ENCODE peak calls at places on chromosomes 11 and 22, in nine cellular contexts. G, H, N, X, F, Z, V, L and M are unnamed samples.

GRCh38 chr11:14270690-14271542 is 88.1 kb downstream of the RRAS2 start:
- DNase-seq in X (no peak), N (no peak), G (peak; percentile 58), H (no peak), Z (no peak), L (no peak), V (no peak), F (no peak), M (no peak)

GRCh38 chr22:26588749-26589366 is 1.1 kb downstream of the TPST2 start:
- DNase-seq in L (no peak), V (no peak), N (no peak), F (no peak), H (no peak), X (no peak), Z (no peak), G (no peak), M (no peak)

GRCh38 chr11:130689222-130689908 is 226.9 kb downstream of the SNX19 start:
- DNase-seq in L (no peak), H (no peak), V (no peak), N (no peak), G (no peak), F (peak; percentile 68), Z (no peak), X (no peak), M (no peak)

GRCh38 chr22:31173386-31174145 is 13.6 kb downstream of the RNF185 start:
- DNase-seq in N (no peak), X (no peak), G (peak; percentile 25), F (peak; percentile 65), Z (peak; percentile 83), L (peak; percentile 32), H (no peak), V (no peak), M (peak; percentile 90)

GRCh38 chr11:1198766-1199688 is 23.8 kb upstream of the MUC5B start:
- DNase-seq in N (peak; percentile 15), Z (no peak), F (no peak), G (no peak), H (no peak), L (no peak), X (peak; percentile 9), V (no peak), M (no peak)

GRCh38 chr22:43849731-43850130 is 12.6 kb downstream of the SULT4A1 start:
- DNase-seq in V (no peak), L (no peak), H (no peak), N (no peak), X (no peak), G (no peak), Z (no peak), F (no peak), M (no peak)

GRCh38 chr11:46334211-46334610 is 13.1 kb upstream of the DGKZ start:
- DNase-seq in F (no peak), G (no peak), N (no peak), V (no peak), X (no peak), H (no peak), L (no peak), Z (no peak), M (no peak)

GRCh38 chr22:19216579-19216978 is 38.0 kb upstream of the SLC25A1 start:
- DNase-seq in V (no peak), Z (no peak), L (no peak), F (no peak), H (no peak), G (no peak), N (no peak), X (no peak), M (no peak)

GRCh38 chr11:118666331-118666730 is 13.1 kb downstream of the TREH start:
- DNase-seq in G (no peak), V (no peak), N (no peak), L (no peak), X (no peak), Z (no peak), F (no peak), H (no peak), M (no peak)

GRCh38 chr11:206516-207212 is 535 bp downstream of the BET1L start:
- DNase-seq in N (peak; percentile 44), G (peak; percentile 43), H (peak; percentile 23), V (peak; percentile 37), X (no peak), Z (peak; percentile 44), F (no peak), L (no peak), M (no peak)

GRCh38 chr11:16252373-16252772 is 104.0 kb downstream of the SOX6 start:
- DNase-seq in F (peak; percentile 9), X (no peak), N (no peak), L (peak; percentile 4), Z (peak; percentile 8), H (no peak), G (no peak), V (no peak), M (peak; percentile 16)

GRCh38 chr11:45982656-45983470 is 60.4 kb downstream of the LARGE2 start:
- DNase-seq in V (peak; percentile 79), G (no peak), N (peak; percentile 34), F (peak; percentile 82), Z (peak; percentile 88), X (no peak), L (peak; percentile 11), H (no peak), M (peak; percentile 38)

GRCh38 chr11:94020777-94021615 is at the start of gene HEPHL1:
- DNase-seq in Z (no peak), N (no peak), V (no peak), G (no peak), F (no peak), H (no peak), L (no peak), X (no peak), M (peak; percentile 69)

GRCh38 chr11:108561535-108561991 is 32.0 kb downstream of the EXPH5 start:
- DNase-seq in L (no peak), F (peak; percentile 17), V (no peak), H (no peak), G (no peak), X (no peak), Z (peak; percentile 60), N (no peak), M (peak; percentile 34)

GRCh38 chr11:94179696-94180095 is 51.1 kb downstream of the PANX1 start:
- DNase-seq in Z (no peak), X (no peak), V (no peak), N (no peak), L (no peak), F (no peak), H (no peak), G (no peak), M (no peak)

DNA sequence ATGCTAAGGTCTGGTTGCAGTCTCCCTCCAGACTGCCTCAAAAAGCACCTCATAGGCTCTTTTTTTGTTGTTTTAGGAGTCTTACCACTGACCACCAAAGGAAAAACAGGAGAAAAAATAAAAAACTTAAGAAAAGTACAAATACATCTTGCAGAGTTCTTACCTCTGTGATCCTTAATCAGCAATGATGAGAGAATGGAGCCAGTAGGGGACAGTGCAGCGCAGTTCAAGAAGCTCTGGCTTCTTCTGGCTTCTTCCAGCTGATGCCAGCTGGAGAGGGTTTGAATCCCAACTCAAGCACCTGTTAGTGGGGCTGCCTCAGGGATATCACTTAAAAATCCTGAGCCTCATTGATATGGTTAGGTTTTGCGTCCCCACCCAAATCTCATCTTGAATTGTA is 223.3 kb upstream of the ISX start:
- DNase-seq in Z (no peak), X (no peak), L (no peak), G (no peak), V (no peak), N (no peak), F (no peak), H (no peak), M (no peak)
- TF ChIP-seq CTCF in Z (no peak), X (no peak), L (no peak), G (no peak), V (peak; percentile 14), N (no peak), F (no peak), H (no peak), M (no peak)

DNA sequence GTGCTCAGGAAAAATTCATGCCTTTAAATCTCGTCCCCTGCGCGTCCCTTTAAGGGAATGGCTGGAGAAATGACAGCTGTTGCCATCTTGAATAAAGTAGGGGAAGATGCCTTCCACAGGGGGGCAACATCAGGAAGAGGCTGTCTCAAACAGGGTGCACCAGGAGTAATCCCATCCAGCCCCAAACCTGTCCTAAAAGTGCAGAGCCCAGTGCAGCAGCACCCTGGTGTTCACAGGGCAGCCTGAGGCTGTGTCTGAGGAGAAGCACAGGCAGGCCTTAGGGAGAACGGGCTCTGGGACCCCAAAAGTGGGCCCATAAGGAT is 10.8 kb upstream of the C11orf96 start:
- DNase-seq in G (no peak), X (no peak), Z (no peak), L (peak; percentile 13), H (no peak), V (no peak), F (no peak), N (no peak), M (no peak)
- TF ChIP-seq CTCF in G (no peak), X (no peak), Z (peak; percentile 12), L (no peak), H (no peak), V (no peak), F (no peak), N (peak; percentile 26), M (peak; percentile 46)

GRCh38 chr11:69148806-69149205 is 6.9 kb upstream of the SMIM38 start:
- DNase-seq in H (no peak), G (no peak), F (no peak), N (no peak), X (no peak), L (no peak), Z (no peak), V (no peak), M (no peak)

GRCh38 chr11:69149646-69150045 is 6.1 kb upstream of the SMIM38 start:
- DNase-seq in V (no peak), H (no peak), G (no peak), Z (no peak), N (no peak), L (no peak), X (no peak), F (no peak), M (no peak)

GRCh38 chr11:69148377-69148762 is 7.4 kb upstream of the SMIM38 start:
- DNase-seq in G (no peak), Z (no peak), X (no peak), V (no peak), N (no peak), H (no peak), F (no peak), L (no peak), M (no peak)

GRCh38 chr11:69151811-69152210 is 3.9 kb upstream of the SMIM38 start:
- DNase-seq in G (no peak), L (no peak), Z (no peak), N (no peak), H (no peak), V (no peak), X (no peak), F (no peak), M (no peak)

DNA sequence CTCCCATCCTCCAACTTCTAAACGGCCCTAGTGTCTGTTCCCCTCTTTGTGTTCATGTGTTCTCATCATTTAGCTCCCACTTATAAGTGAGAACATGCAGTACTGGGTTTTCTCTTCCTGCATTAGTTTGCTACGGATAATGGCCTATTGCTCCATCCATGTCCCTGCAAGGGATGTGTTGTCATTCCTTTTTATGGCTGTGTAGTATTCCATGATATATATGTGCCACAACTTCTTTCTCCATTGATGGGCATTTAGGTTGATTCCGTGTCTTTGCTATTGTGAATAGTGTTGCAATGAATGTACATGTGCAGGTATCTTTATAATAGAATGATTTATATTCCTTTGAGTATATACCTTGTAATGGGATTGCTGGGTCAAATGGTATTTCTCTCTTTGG is 5.6 kb upstream of the SMIM38 start:
- DNase-seq in L (no peak), X (no peak), H (no peak), Z (no peak), V (no peak), N (no peak), F (no peak), G (no peak), M (no peak)
- TF ChIP-seq CTCF in L (no peak), X (no peak), H (no peak), Z (no peak), V (no peak), N (no peak), F (no peak), G (no peak), M (no peak)

GRCh38 chr11:9092846-9093778 is 1.7 kb upstream of the SCUBE2 start:
- DNase-seq in H (no peak), V (no peak), N (no peak), F (peak; percentile 17), G (no peak), Z (peak; percentile 36), L (peak; percentile 18), X (no peak), M (no peak)
- TF ChIP-seq CTCF in H (no peak), V (no peak), N (no peak), F (peak; percentile 30), G (no peak), Z (peak; percentile 21), L (peak; percentile 46), X (peak; percentile 31), M (peak; percentile 32)